ENCODE peak calls at places on chromosomes 6 and 20, in six cellular contexts. One of them, this sample, is unnamed.

GRCh38 chr6:3808759-3809514 is 40.2 kb upstream of the FAM50B start:
- DNase-seq in CD8-positive, alpha-beta T cell: no peak
- DNase-seq in RPMI7951: peak
- DNase-seq in GM10248: no peak
- DNase-seq in A549: peak
- DNase-seq in NCI-H460: peak
- DNase-seq in this sample: no peak

GRCh38 chr20:6157345-6157744 is 34.5 kb upstream of the FERMT1 start:
- DNase-seq in A549: no peak
- DNase-seq in CD8-positive, alpha-beta T cell: no peak
- DNase-seq in GM10248: no peak
- DNase-seq in NCI-H460: no peak
- DNase-seq in RPMI7951: no peak
- DNase-seq in this sample: no peak

GRCh38 chr6:168504366-168504765 is 63.4 kb downstream of the SMOC2 start:
- DNase-seq in RPMI7951: no peak
- DNase-seq in NCI-H460: no peak
- DNase-seq in A549: no peak
- DNase-seq in CD8-positive, alpha-beta T cell: no peak
- DNase-seq in GM10248: no peak
- DNase-seq in this sample: no peak

GRCh38 chr6:100665041-100665380 is 200.3 kb upstream of the SIM1 start:
- DNase-seq in NCI-H460: no peak
- DNase-seq in CD8-positive, alpha-beta T cell: no peak
- DNase-seq in GM10248: peak
- DNase-seq in RPMI7951: no peak
- DNase-seq in A549: no peak
- DNase-seq in this sample: peak

GRCh38 chr6:138719011-138719635 is 54.4 kb upstream of the CCDC28A start:
- DNase-seq in A549: no peak
- DNase-seq in CD8-positive, alpha-beta T cell: no peak
- DNase-seq in RPMI7951: peak
- DNase-seq in GM10248: no peak
- DNase-seq in NCI-H460: no peak
- DNase-seq in this sample: no peak

GRCh38 chr6:140494321-140495085 is 1120.1 kb upstream of the CITED2 start:
- DNase-seq in GM10248: no peak
- DNase-seq in A549: no peak
- DNase-seq in RPMI7951: no peak
- DNase-seq in NCI-H460: no peak
- DNase-seq in CD8-positive, alpha-beta T cell: no peak
- DNase-seq in this sample: no peak

GRCh38 chr20:50372770-50373088 is 137.5 kb upstream of the PTPN1 start:
- DNase-seq in NCI-H460: no peak
- DNase-seq in GM10248: no peak
- DNase-seq in RPMI7951: peak
- DNase-seq in A549: peak
- DNase-seq in CD8-positive, alpha-beta T cell: no peak
- DNase-seq in this sample: no peak

GRCh38 chr20:62884556-62884955 is 22.9 kb upstream of the TCFL5 start:
- DNase-seq in GM10248: no peak
- DNase-seq in NCI-H460: no peak
- DNase-seq in CD8-positive, alpha-beta T cell: no peak
- DNase-seq in RPMI7951: no peak
- DNase-seq in A549: no peak
- DNase-seq in this sample: no peak

GRCh38 chr6:137709424-137710281 is 157.4 kb upstream of the TNFAIP3 start:
- DNase-seq in CD8-positive, alpha-beta T cell: no peak
- DNase-seq in RPMI7951: no peak
- DNase-seq in GM10248: no peak
- DNase-seq in A549: no peak
- DNase-seq in NCI-H460: no peak
- DNase-seq in this sample: no peak

GRCh38 chr20:21191839-21192238 is 66.0 kb downstream of the KIZ start:
- DNase-seq in A549: no peak
- DNase-seq in GM10248: no peak
- DNase-seq in CD8-positive, alpha-beta T cell: no peak
- DNase-seq in RPMI7951: no peak
- DNase-seq in NCI-H460: no peak
- DNase-seq in this sample: no peak

GRCh38 chr6:158517581-158517980 is 42.3 kb upstream of the TMEM181 start:
- DNase-seq in GM10248: peak
- DNase-seq in NCI-H460: no peak
- DNase-seq in CD8-positive, alpha-beta T cell: no peak
- DNase-seq in A549: no peak
- DNase-seq in RPMI7951: peak
- DNase-seq in this sample: no peak

GRCh38 chr6:33118525-33119123 is 42.8 kb downstream of the HLA-DPB1 start:
- DNase-seq in GM10248: peak
- DNase-seq in RPMI7951: peak
- DNase-seq in NCI-H460: peak
- DNase-seq in CD8-positive, alpha-beta T cell: no peak
- DNase-seq in A549: no peak
- DNase-seq in this sample: no peak

GRCh38 chr6:157635388-157636244 is 187.4 kb upstream of the SNX9 start:
- DNase-seq in NCI-H460: no peak
- DNase-seq in RPMI7951: no peak
- DNase-seq in A549: no peak
- DNase-seq in CD8-positive, alpha-beta T cell: no peak
- DNase-seq in GM10248: no peak
- DNase-seq in this sample: no peak

GRCh38 chr20:14336667-14337066 is 745 bp downstream of the FLRT3 start:
- DNase-seq in NCI-H460: no peak
- DNase-seq in RPMI7951: no peak
- DNase-seq in CD8-positive, alpha-beta T cell: no peak
- DNase-seq in A549: peak
- DNase-seq in GM10248: no peak
- DNase-seq in this sample: no peak